ENCODE peak calls at places on chromosomes 3 and 15, in six cellular contexts. A is natural killer cell; V is PC-3; N is activated CD8-positive, alpha-beta T cell treated with anti-CD3 and anti-CD28 coated beads for 36 hours; R is transverse colon; X is osteocyte. L is an unnamed sample.

GRCh38 chr3:115615001-115615447 is 8.3 kb upstream of the GAP43 start:
- DNase-seq in A (no peak), V (peak; percentile 53), N (no peak), R (no peak), X (no peak), L (no peak)

GRCh38 chr3:182909318-182910040 is 70.9 kb downstream of the DCUN1D1 start:
- DNase-seq in A (no peak), V (peak; percentile 38), N (peak; percentile 30), R (no peak), X (no peak), L (no peak)

GRCh38 chr3:130844462-130844861 is 49.4 kb upstream of the ATP2C1 start:
- DNase-seq in A (no peak), V (no peak), N (no peak), R (no peak), X (no peak), L (no peak)

GRCh38 chr3:124768812-124769211 is 38.6 kb downstream of the UMPS start:
- DNase-seq in A (no peak), V (peak; percentile 67), N (peak; percentile 46), R (peak; percentile 32), X (no peak), L (no peak)

GRCh38 chr3:127461286-127461685 is 129.2 kb downstream of the TPRA1 start:
- DNase-seq in A (no peak), V (no peak), N (no peak), R (no peak), X (no peak), L (no peak)

GRCh38 chr15:22813844-22814243 is 24.6 kb upstream of the NIPA2 start:
- DNase-seq in A (no peak), V (no peak), N (no peak), R (no peak), X (no peak), L (no peak)

GRCh38 chr3:42983927-42984326 is 4.8 kb downstream of the GASK1A start:
- DNase-seq in A (no peak), V (no peak), N (no peak), R (no peak), X (no peak), L (no peak)

GRCh38 chr3:142595581-142595950 is 627 bp upstream of the PLS1 start:
- DNase-seq in A (no peak), V (peak; percentile 86), N (no peak), R (no peak), X (no peak), L (no peak)

GRCh38 chr3:164459526-164460151 is 618.7 kb downstream of the SI start:
- DNase-seq in A (no peak), V (no peak), N (no peak), R (no peak), X (no peak), L (no peak)

GRCh38 chr15:58269455-58270414 is 131.6 kb downstream of the AQP9 start:
- DNase-seq in A (no peak), V (peak; percentile 72), N (peak; percentile 40), R (peak; percentile 24), X (no peak), L (peak; percentile 34)

GRCh38 chr3:100361897-100362296 is 27.3 kb downstream of the NIT2 start:
- DNase-seq in A (no peak), V (no peak), N (no peak), R (no peak), X (no peak), L (no peak)

GRCh38 chr3:177681156-177681555 is 483.9 kb upstream of the TBL1XR1 start:
- DNase-seq in A (no peak), V (no peak), N (no peak), R (no peak), X (no peak), L (no peak)

GRCh38 chr3:15486020-15486419 is 35.5 kb downstream of the COLQ start:
- DNase-seq in A (no peak), V (no peak), N (no peak), R (no peak), X (no peak), L (no peak)

GRCh38 chr3:120839120-120839519 is 68.9 kb upstream of the STXBP5L start:
- DNase-seq in A (no peak), V (no peak), N (no peak), R (no peak), X (no peak), L (no peak)

GRCh38 chr3:154973851-154974250 is 106.3 kb upstream of the MME start:
- DNase-seq in A (no peak), V (no peak), N (no peak), R (no peak), X (no peak), L (no peak)

GRCh38 chr3:52439426-52440248 is 5.3 kb downstream of the SEMA3G start:
- DNase-seq in A (no peak), V (no peak), N (no peak), R (no peak), X (no peak), L (no peak)

GRCh38 chr3:79016587-79017380 is 751.0 kb downstream of the ROBO1 start:
- DNase-seq in A (no peak), V (peak; percentile 66), N (no peak), R (no peak), X (no peak), L (no peak)

GRCh38 chr15:71276355-71276665 is 161.0 kb downstream of the THSD4 start:
- DNase-seq in A (no peak), V (peak; percentile 85), N (no peak), R (no peak), X (no peak), L (no peak)

GRCh38 chr15:71274448-71274798 is 159.2 kb downstream of the THSD4 start:
- DNase-seq in A (no peak), V (no peak), N (no peak), R (no peak), X (no peak), L (no peak)

GRCh38 chr15:71273731-71274447 is 158.6 kb downstream of the THSD4 start:
- DNase-seq in A (no peak), V (no peak), N (no peak), R (no peak), X (no peak), L (no peak)

GRCh38 chr15:71275098-71275497 is 159.8 kb downstream of the THSD4 start:
- DNase-seq in A (no peak), V (peak; percentile 85), N (no peak), R (no peak), X (no peak), L (no peak)

DNA sequence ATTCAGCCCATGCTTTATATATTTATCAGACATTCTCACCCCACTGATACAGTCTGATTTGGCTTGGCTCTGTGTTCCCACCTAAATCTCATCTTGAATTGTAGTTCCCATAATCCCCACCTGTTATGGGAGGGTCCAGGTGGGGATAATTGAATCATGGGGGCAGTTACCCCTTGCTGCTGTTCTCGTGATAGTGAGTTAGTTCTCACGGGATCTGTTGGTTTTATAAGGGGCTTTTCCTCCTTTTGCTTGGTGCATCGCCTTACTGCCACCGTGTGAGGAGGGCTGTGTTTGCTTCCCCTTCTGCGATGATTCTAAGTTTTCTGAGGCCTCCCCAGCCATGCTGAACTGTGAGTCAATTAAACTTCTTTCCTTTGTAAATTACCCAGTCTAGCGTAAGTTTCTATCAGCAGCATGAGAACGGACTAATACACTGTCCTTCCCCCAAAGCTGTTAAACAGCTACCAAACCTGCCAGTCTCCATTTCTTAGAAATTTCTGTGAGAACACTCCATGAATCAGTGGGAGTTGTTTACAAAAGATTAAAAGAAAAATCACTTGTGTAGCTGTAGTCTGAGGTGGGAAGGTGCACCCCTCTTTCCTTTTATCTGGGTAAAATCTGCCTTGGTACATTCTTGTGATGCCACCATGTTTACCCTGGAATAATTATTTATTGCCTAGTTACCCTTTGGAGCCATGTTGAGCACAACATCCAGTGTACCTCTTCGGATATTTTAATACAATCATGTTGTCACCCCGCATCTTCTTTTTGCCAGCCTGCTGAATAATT is 160.5 kb downstream of the THSD4 start:
- DNase-seq in A (no peak), V (peak; percentile 22), N (no peak), R (no peak), X (no peak), L (no peak)
- TF ChIP-seq CTCF in A (no peak), V (no peak), N (no peak), R (no peak), X (no peak), L (no peak)

DNA sequence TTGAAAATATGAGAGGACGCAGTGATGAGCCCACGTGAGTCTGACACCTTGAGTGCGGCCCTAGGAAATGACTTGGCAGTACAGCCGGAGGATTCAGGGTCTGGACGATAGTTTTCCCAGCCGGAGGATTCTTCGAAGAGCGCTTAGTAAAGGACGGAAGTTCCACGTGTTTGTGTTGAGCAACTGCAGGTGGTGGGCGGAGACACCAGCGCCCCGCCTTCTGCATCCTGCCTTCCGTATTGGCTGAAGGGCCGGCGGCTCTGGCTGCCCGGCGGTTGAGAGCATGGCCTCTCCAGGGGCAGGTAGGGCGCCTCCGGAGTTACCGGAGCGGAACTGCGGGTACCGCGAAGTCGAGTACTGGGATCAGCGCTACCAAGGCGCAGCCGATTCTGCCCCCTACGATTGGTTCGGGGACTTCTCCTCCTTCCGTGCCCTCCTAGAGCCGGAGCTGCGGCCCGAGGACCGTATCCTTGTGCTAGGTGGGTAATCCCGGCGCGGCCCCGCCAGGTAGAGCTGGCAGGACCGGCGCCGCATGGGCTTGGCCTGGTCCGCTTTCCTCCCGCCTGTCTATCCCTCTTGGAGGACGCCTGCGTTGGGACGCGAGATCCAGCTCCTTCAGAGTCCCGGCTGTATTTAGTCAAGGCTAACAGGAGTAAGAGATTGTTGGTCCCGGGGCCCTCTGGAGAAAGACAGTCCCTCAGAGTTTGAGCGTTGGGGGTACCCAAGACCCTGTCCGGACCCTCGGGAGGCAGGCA is at the start of gene EEF1AKMT4:
- DNase-seq in A (peak; percentile 93), V (peak; percentile 98), N (peak; percentile 99), R (peak; percentile 98), X (peak; percentile 98), L (peak; percentile 96)
- TF ChIP-seq CTCF in A (no peak), V (peak; percentile 44), N (no peak), R (peak; percentile 73), X (peak; percentile 50), L (peak; percentile 70)

DNA sequence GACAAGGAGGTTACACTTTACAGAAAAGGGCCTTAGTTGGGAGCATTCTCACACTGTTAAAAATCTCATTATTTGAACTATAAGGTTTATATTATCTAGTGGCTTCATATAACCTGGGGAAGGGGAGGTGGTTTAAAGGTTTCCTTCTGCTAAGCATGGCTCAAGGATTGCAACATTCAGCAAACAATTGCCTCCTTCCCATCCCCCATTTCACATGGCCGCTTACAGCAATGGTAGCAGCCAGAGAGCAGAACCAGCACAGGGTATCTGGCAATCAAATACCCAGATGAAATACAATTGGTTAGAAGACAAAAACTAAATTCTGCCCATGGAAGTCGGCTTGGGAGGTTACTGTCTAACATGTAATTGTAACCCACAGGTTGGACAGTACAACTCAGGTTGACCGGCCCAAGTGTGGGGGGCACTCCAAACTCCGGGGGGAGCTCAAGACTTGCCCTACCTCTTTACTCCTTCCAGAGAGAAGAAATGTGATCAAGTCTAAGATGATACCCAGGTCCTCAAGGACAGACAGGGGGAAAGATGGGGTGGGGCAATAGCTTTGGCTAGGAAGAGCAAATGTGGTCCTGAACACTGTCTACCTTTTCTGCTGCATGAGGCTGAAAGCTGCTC is 15.5 kb downstream of the ETV5 start:
- DNase-seq in A (no peak), V (no peak), N (peak; percentile 20), R (no peak), X (no peak), L (no peak)
- TF ChIP-seq CTCF in A (no peak), V (no peak), N (no peak), R (no peak), X (no peak), L (no peak)

GRCh38 chr3:148625991-148626390 is 71.7 kb upstream of the AGTR1 start:
- DNase-seq in A (no peak), V (no peak), N (no peak), R (no peak), X (no peak), L (no peak)

GRCh38 chr3:148629006-148629405 is 68.7 kb upstream of the AGTR1 start:
- DNase-seq in A (no peak), V (no peak), N (no peak), R (no peak), X (no peak), L (no peak)

GRCh38 chr3:148631124-148631903 is 66.4 kb upstream of the AGTR1 start:
- DNase-seq in A (no peak), V (no peak), N (no peak), R (no peak), X (no peak), L (no peak)
- TF ChIP-seq CTCF in A (no peak), V (peak; percentile 41), N (no peak), R (peak; percentile 16), X (peak; percentile 47), L (peak; percentile 63)